ENCODE peak calls at places on chromosomes 6 and 20, in five cellular contexts. L is right cardiac atrium; J is thoracic aorta; M is activated T-cell treated with anti-CD3 and anti-CD28 coated beads, Interleukin-2, amount 50 U/mL, for 1 hour; F is neural crest cell. R is an unnamed sample.

GRCh38 chr6:83696674-83697073 is 12.2 kb downstream of the SNAP91 start:
- DNase-seq in J (no peak), L (no peak), M (no peak), F (no peak), R (no peak)

GRCh38 chr6:4925580-4925979 is 78.3 kb downstream of the RPP40 start:
- DNase-seq in F (no peak), M (no peak), L (no peak), J (no peak), R (no peak)

GRCh38 chr20:38724603-38725457 is 544 bp downstream of the SLC32A1 start:
- DNase-seq in F (no peak), M (peak), J (no peak), L (no peak), R (no peak)

GRCh38 chr6:26158581-26159416 is 71.6 kb downstream of the HFE start:
- DNase-seq in M (peak), J (no peak), L (peak), F (no peak), R (peak)

GRCh38 chr6:142693446-142693845 is 251.5 kb downstream of the HIVEP2 start:
- DNase-seq in J (no peak), M (no peak), F (no peak), L (no peak), R (no peak)

GRCh38 chr20:24782801-24783630 is 166.1 kb upstream of the CST7 start:
- DNase-seq in L (no peak), F (no peak), M (no peak), J (no peak), R (no peak)

GRCh38 chr6:43860285-43860684 is 90.3 kb downstream of the VEGFA start:
- DNase-seq in L (no peak), J (no peak), M (no peak), F (no peak), R (no peak)

GRCh38 chr20:10719740-10720380 is 46.1 kb upstream of the JAG1 start:
- DNase-seq in M (no peak), L (no peak), F (no peak), J (no peak), R (no peak)